ENCODE peak calls at places on chromosomes 7 and 10, in six cellular contexts. One of them, this sample, is unnamed.

GRCh38 chr7:78022165-78022564 is 223.6 kb downstream of the PHTF2 start:
- DNase-seq in fibroblast of villous mesenchyme: no peak
- DNase-seq in Daoy: no peak
- DNase-seq in activated T-cell treated with anti-CD3 and anti-CD28 coated beads for 1 hour: no peak
- DNase-seq in HTR-8/SVneo: no peak
- DNase-seq in right cardiac atrium: no peak
- DNase-seq in this sample: no peak

GRCh38 chr10:34746094-34746493 is 69.0 kb downstream of the PARD3 start:
- DNase-seq in HTR-8/SVneo: no peak
- DNase-seq in fibroblast of villous mesenchyme: no peak
- DNase-seq in right cardiac atrium: no peak
- DNase-seq in Daoy: no peak
- DNase-seq in activated T-cell treated with anti-CD3 and anti-CD28 coated beads for 1 hour: no peak
- DNase-seq in this sample: no peak

GRCh38 chr10:46992794-46993552 is 81.7 kb downstream of the PTPN20 start:
- DNase-seq in HTR-8/SVneo: peak
- DNase-seq in Daoy: peak
- DNase-seq in right cardiac atrium: peak
- DNase-seq in fibroblast of villous mesenchyme: peak
- DNase-seq in activated T-cell treated with anti-CD3 and anti-CD28 coated beads for 1 hour: no peak
- DNase-seq in this sample: peak

GRCh38 chr7:127513311-127513710 is 72.1 kb downstream of the GCC1 start:
- DNase-seq in HTR-8/SVneo: no peak
- DNase-seq in activated T-cell treated with anti-CD3 and anti-CD28 coated beads for 1 hour: no peak
- DNase-seq in right cardiac atrium: no peak
- DNase-seq in fibroblast of villous mesenchyme: no peak
- DNase-seq in Daoy: no peak
- DNase-seq in this sample: no peak

GRCh38 chr10:26015092-26015491 is 81.1 kb downstream of the MYO3A start:
- DNase-seq in Daoy: no peak
- DNase-seq in HTR-8/SVneo: no peak
- DNase-seq in activated T-cell treated with anti-CD3 and anti-CD28 coated beads for 1 hour: no peak
- DNase-seq in right cardiac atrium: no peak
- DNase-seq in fibroblast of villous mesenchyme: no peak
- DNase-seq in this sample: no peak

GRCh38 chr10:77248104-77248503 is 389.5 kb downstream of the KCNMA1 start:
- DNase-seq in activated T-cell treated with anti-CD3 and anti-CD28 coated beads for 1 hour: no peak
- DNase-seq in HTR-8/SVneo: no peak
- DNase-seq in fibroblast of villous mesenchyme: no peak
- DNase-seq in right cardiac atrium: no peak
- DNase-seq in Daoy: no peak
- DNase-seq in this sample: no peak

GRCh38 chr10:30562787-30563186 is 66.8 kb downstream of the LYZL2 start:
- DNase-seq in right cardiac atrium: no peak
- DNase-seq in fibroblast of villous mesenchyme: no peak
- DNase-seq in activated T-cell treated with anti-CD3 and anti-CD28 coated beads for 1 hour: no peak
- DNase-seq in HTR-8/SVneo: no peak
- DNase-seq in Daoy: peak
- DNase-seq in this sample: no peak

GRCh38 chr7:77199008-77199966 is at the start of gene FGL2:
- DNase-seq in fibroblast of villous mesenchyme: peak
- DNase-seq in activated T-cell treated with anti-CD3 and anti-CD28 coated beads for 1 hour: peak
- DNase-seq in HTR-8/SVneo: no peak
- DNase-seq in Daoy: no peak
- DNase-seq in right cardiac atrium: peak
- DNase-seq in this sample: peak

GRCh38 chr7:32611201-32611691 is 116.0 kb downstream of the AVL9 start:
- DNase-seq in HTR-8/SVneo: no peak
- DNase-seq in right cardiac atrium: no peak
- DNase-seq in Daoy: no peak
- DNase-seq in fibroblast of villous mesenchyme: no peak
- DNase-seq in activated T-cell treated with anti-CD3 and anti-CD28 coated beads for 1 hour: no peak
- DNase-seq in this sample: no peak

GRCh38 chr10:118047363-118047719 is 600 bp upstream of the RAB11FIP2 start:
- DNase-seq in Daoy: no peak
- DNase-seq in activated T-cell treated with anti-CD3 and anti-CD28 coated beads for 1 hour: no peak
- DNase-seq in right cardiac atrium: peak
- DNase-seq in fibroblast of villous mesenchyme: no peak
- DNase-seq in HTR-8/SVneo: no peak
- DNase-seq in this sample: peak

GRCh38 chr10:78211476-78212110 is 177.9 kb downstream of the RPS24 start:
- DNase-seq in HTR-8/SVneo: peak
- DNase-seq in right cardiac atrium: peak
- DNase-seq in fibroblast of villous mesenchyme: peak
- DNase-seq in activated T-cell treated with anti-CD3 and anti-CD28 coated beads for 1 hour: no peak
- DNase-seq in Daoy: peak
- DNase-seq in this sample: no peak

GRCh38 chr7:11833431-11833830 is 1.4 kb upstream of the THSD7A start:
- DNase-seq in activated T-cell treated with anti-CD3 and anti-CD28 coated beads for 1 hour: no peak
- DNase-seq in Daoy: no peak
- DNase-seq in right cardiac atrium: no peak
- DNase-seq in fibroblast of villous mesenchyme: no peak
- DNase-seq in HTR-8/SVneo: no peak
- DNase-seq in this sample: no peak

GRCh38 chr7:137820677-137821420 is 25.9 kb downstream of the DGKI start:
- DNase-seq in activated T-cell treated with anti-CD3 and anti-CD28 coated beads for 1 hour: no peak
- DNase-seq in Daoy: peak
- DNase-seq in HTR-8/SVneo: no peak
- DNase-seq in right cardiac atrium: peak
- DNase-seq in fibroblast of villous mesenchyme: peak
- DNase-seq in this sample: no peak

GRCh38 chr10:89574348-89574747 is 39.0 kb upstream of the SLC16A12 start:
- DNase-seq in right cardiac atrium: no peak
- DNase-seq in Daoy: peak
- DNase-seq in HTR-8/SVneo: no peak
- DNase-seq in fibroblast of villous mesenchyme: no peak
- DNase-seq in activated T-cell treated with anti-CD3 and anti-CD28 coated beads for 1 hour: no peak
- DNase-seq in this sample: no peak

GRCh38 chr10:25696013-25696708 is 237.9 kb upstream of the MYO3A start:
- DNase-seq in activated T-cell treated with anti-CD3 and anti-CD28 coated beads for 1 hour: no peak
- DNase-seq in right cardiac atrium: no peak
- DNase-seq in fibroblast of villous mesenchyme: no peak
- DNase-seq in HTR-8/SVneo: no peak
- DNase-seq in Daoy: no peak
- DNase-seq in this sample: no peak

This sample was measured in RWPE1.